ENCODE peak calls at places on chromosome 10, in six cellular contexts. One of them, this sample, is unnamed.

GRCh38 chr10:78648256-78648860 is 420.4 kb upstream of the ZMIZ1 start:
- DNase-seq in AML-193: no peak
- DNase-seq in stimulated activated CD8-positive, alpha-beta memory T cell treated with anti-CD3 and anti-CD28 coated beads, Interleukin-15, amount 100 ng/mL, for 24 hours: no peak
- DNase-seq in cardiac fibroblast: no peak
- DNase-seq in neural progenitor cell: no peak
- DNase-seq in MV-4-11: no peak
- DNase-seq in this sample: no peak

GRCh38 chr10:49174261-49174925 is 13.8 kb downstream of the TMEM273 start:
- DNase-seq in neural progenitor cell: no peak
- DNase-seq in AML-193: no peak
- DNase-seq in MV-4-11: no peak
- DNase-seq in stimulated activated CD8-positive, alpha-beta memory T cell treated with anti-CD3 and anti-CD28 coated beads, Interleukin-15, amount 100 ng/mL, for 24 hours: no peak
- DNase-seq in cardiac fibroblast: no peak
- DNase-seq in this sample: no peak

GRCh38 chr10:124625831-124626238 is 118.3 kb downstream of the FAM53B start:
- DNase-seq in cardiac fibroblast: no peak
- DNase-seq in MV-4-11: no peak
- DNase-seq in stimulated activated CD8-positive, alpha-beta memory T cell treated with anti-CD3 and anti-CD28 coated beads, Interleukin-15, amount 100 ng/mL, for 24 hours: no peak
- DNase-seq in AML-193: no peak
- DNase-seq in neural progenitor cell: no peak
- DNase-seq in this sample: no peak

GRCh38 chr10:53528974-53529373 is 756.4 kb upstream of the MBL2 start:
- DNase-seq in MV-4-11: no peak
- DNase-seq in neural progenitor cell: no peak
- DNase-seq in cardiac fibroblast: no peak
- DNase-seq in AML-193: no peak
- DNase-seq in stimulated activated CD8-positive, alpha-beta memory T cell treated with anti-CD3 and anti-CD28 coated beads, Interleukin-15, amount 100 ng/mL, for 24 hours: no peak
- DNase-seq in this sample: no peak

GRCh38 chr10:88505680-88506215 is 77.4 kb downstream of the RNLS start:
- DNase-seq in cardiac fibroblast: no peak
- DNase-seq in neural progenitor cell: no peak
- DNase-seq in stimulated activated CD8-positive, alpha-beta memory T cell treated with anti-CD3 and anti-CD28 coated beads, Interleukin-15, amount 100 ng/mL, for 24 hours: no peak
- DNase-seq in AML-193: no peak
- DNase-seq in MV-4-11: no peak
- DNase-seq in this sample: no peak

GRCh38 chr10:77016278-77016815 is 621.3 kb downstream of the KCNMA1 start:
- DNase-seq in AML-193: no peak
- DNase-seq in neural progenitor cell: no peak
- DNase-seq in cardiac fibroblast: no peak
- DNase-seq in stimulated activated CD8-positive, alpha-beta memory T cell treated with anti-CD3 and anti-CD28 coated beads, Interleukin-15, amount 100 ng/mL, for 24 hours: no peak
- DNase-seq in MV-4-11: no peak
- DNase-seq in this sample: no peak

GRCh38 chr10:113957013-113957412 is 86.7 kb upstream of the ADRB1 start:
- DNase-seq in neural progenitor cell: no peak
- DNase-seq in AML-193: no peak
- DNase-seq in MV-4-11: no peak
- DNase-seq in stimulated activated CD8-positive, alpha-beta memory T cell treated with anti-CD3 and anti-CD28 coated beads, Interleukin-15, amount 100 ng/mL, for 24 hours: no peak
- DNase-seq in cardiac fibroblast: peak
- DNase-seq in this sample: no peak

GRCh38 chr10:85638797-85639196 is 727.8 kb downstream of the GRID1 start:
- DNase-seq in neural progenitor cell: no peak
- DNase-seq in AML-193: no peak
- DNase-seq in MV-4-11: no peak
- DNase-seq in stimulated activated CD8-positive, alpha-beta memory T cell treated with anti-CD3 and anti-CD28 coated beads, Interleukin-15, amount 100 ng/mL, for 24 hours: no peak
- DNase-seq in cardiac fibroblast: no peak
- DNase-seq in this sample: no peak

GRCh38 chr10:86663046-86663345 is 5.3 kb upstream of the LDB3 start:
- DNase-seq in stimulated activated CD8-positive, alpha-beta memory T cell treated with anti-CD3 and anti-CD28 coated beads, Interleukin-15, amount 100 ng/mL, for 24 hours: no peak
- DNase-seq in MV-4-11: no peak
- DNase-seq in cardiac fibroblast: no peak
- DNase-seq in neural progenitor cell: no peak
- DNase-seq in AML-193: no peak
- DNase-seq in this sample: no peak

GRCh38 chr10:77741746-77742145 is 104.1 kb upstream of the KCNMA1 start:
- DNase-seq in MV-4-11: no peak
- DNase-seq in AML-193: no peak
- DNase-seq in cardiac fibroblast: peak
- DNase-seq in stimulated activated CD8-positive, alpha-beta memory T cell treated with anti-CD3 and anti-CD28 coated beads, Interleukin-15, amount 100 ng/mL, for 24 hours: no peak
- DNase-seq in neural progenitor cell: no peak
- DNase-seq in this sample: no peak

GRCh38 chr10:24465899-24466615 is 257.1 kb downstream of the KIAA1217 start:
- DNase-seq in MV-4-11: peak
- DNase-seq in AML-193: peak
- DNase-seq in cardiac fibroblast: peak
- DNase-seq in stimulated activated CD8-positive, alpha-beta memory T cell treated with anti-CD3 and anti-CD28 coated beads, Interleukin-15, amount 100 ng/mL, for 24 hours: no peak
- DNase-seq in neural progenitor cell: no peak
- DNase-seq in this sample: peak

GRCh38 chr10:13707156-13707881 is 120.6 kb downstream of the PRPF18 start:
- DNase-seq in neural progenitor cell: peak
- DNase-seq in stimulated activated CD8-positive, alpha-beta memory T cell treated with anti-CD3 and anti-CD28 coated beads, Interleukin-15, amount 100 ng/mL, for 24 hours: no peak
- DNase-seq in MV-4-11: peak
- DNase-seq in cardiac fibroblast: peak
- DNase-seq in AML-193: peak
- DNase-seq in this sample: peak

GRCh38 chr10:36559412-36559811 is 566.0 kb upstream of the ANKRD30A start:
- DNase-seq in AML-193: no peak
- DNase-seq in cardiac fibroblast: no peak
- DNase-seq in stimulated activated CD8-positive, alpha-beta memory T cell treated with anti-CD3 and anti-CD28 coated beads, Interleukin-15, amount 100 ng/mL, for 24 hours: no peak
- DNase-seq in MV-4-11: no peak
- DNase-seq in neural progenitor cell: no peak
- DNase-seq in this sample: no peak

GRCh38 chr10:33819206-33819605 is 484.7 kb upstream of the NRP1 start:
- DNase-seq in cardiac fibroblast: no peak
- DNase-seq in stimulated activated CD8-positive, alpha-beta memory T cell treated with anti-CD3 and anti-CD28 coated beads, Interleukin-15, amount 100 ng/mL, for 24 hours: no peak
- DNase-seq in neural progenitor cell: no peak
- DNase-seq in AML-193: no peak
- DNase-seq in MV-4-11: no peak
- DNase-seq in this sample: no peak

GRCh38 chr10:103153302-103153759 is 39.7 kb downstream of the NT5C2 start:
- DNase-seq in MV-4-11: no peak
- DNase-seq in neural progenitor cell: peak
- DNase-seq in AML-193: no peak
- DNase-seq in stimulated activated CD8-positive, alpha-beta memory T cell treated with anti-CD3 and anti-CD28 coated beads, Interleukin-15, amount 100 ng/mL, for 24 hours: no peak
- DNase-seq in cardiac fibroblast: peak
- DNase-seq in this sample: no peak

GRCh38 chr10:8874268-8874667 is 819.8 kb downstream of the GATA3 start:
- DNase-seq in cardiac fibroblast: no peak
- DNase-seq in AML-193: no peak
- DNase-seq in stimulated activated CD8-positive, alpha-beta memory T cell treated with anti-CD3 and anti-CD28 coated beads, Interleukin-15, amount 100 ng/mL, for 24 hours: no peak
- DNase-seq in MV-4-11: no peak
- DNase-seq in neural progenitor cell: no peak
- DNase-seq in this sample: no peak

GRCh38 chr10:22615819-22616499 is 98.4 kb downstream of the PIP4K2A start:
- DNase-seq in stimulated activated CD8-positive, alpha-beta memory T cell treated with anti-CD3 and anti-CD28 coated beads, Interleukin-15, amount 100 ng/mL, for 24 hours: no peak
- DNase-seq in neural progenitor cell: no peak
- DNase-seq in AML-193: peak
- DNase-seq in cardiac fibroblast: peak
- DNase-seq in MV-4-11: peak
- DNase-seq in this sample: peak

GRCh38 chr10:96188911-96189310 is 58.8 kb downstream of the ZNF518A start:
- DNase-seq in neural progenitor cell: no peak
- DNase-seq in AML-193: no peak
- DNase-seq in MV-4-11: no peak
- DNase-seq in cardiac fibroblast: peak
- DNase-seq in stimulated activated CD8-positive, alpha-beta memory T cell treated with anti-CD3 and anti-CD28 coated beads, Interleukin-15, amount 100 ng/mL, for 24 hours: no peak
- DNase-seq in this sample: no peak

GRCh38 chr10:119489572-119490326 is 52.8 kb downstream of the RGS10 start:
- DNase-seq in neural progenitor cell: peak
- DNase-seq in stimulated activated CD8-positive, alpha-beta memory T cell treated with anti-CD3 and anti-CD28 coated beads, Interleukin-15, amount 100 ng/mL, for 24 hours: peak
- DNase-seq in MV-4-11: peak
- DNase-seq in cardiac fibroblast: peak
- DNase-seq in AML-193: peak
- DNase-seq in this sample: peak

GRCh38 chr10:104318810-104319684 is 19.2 kb downstream of the ITPRIP start:
- DNase-seq in MV-4-11: no peak
- DNase-seq in neural progenitor cell: no peak
- DNase-seq in stimulated activated CD8-positive, alpha-beta memory T cell treated with anti-CD3 and anti-CD28 coated beads, Interleukin-15, amount 100 ng/mL, for 24 hours: no peak
- DNase-seq in AML-193: no peak
- DNase-seq in cardiac fibroblast: peak
- DNase-seq in this sample: no peak

GRCh38 chr10:35237766-35238512 is 98.4 kb upstream of the CCNY start:
- DNase-seq in neural progenitor cell: no peak
- DNase-seq in AML-193: no peak
- DNase-seq in cardiac fibroblast: no peak
- DNase-seq in stimulated activated CD8-positive, alpha-beta memory T cell treated with anti-CD3 and anti-CD28 coated beads, Interleukin-15, amount 100 ng/mL, for 24 hours: no peak
- DNase-seq in MV-4-11: no peak
- DNase-seq in this sample: no peak

GRCh38 chr10:79392020-79392398 is 44.7 kb downstream of the PPIF start:
- DNase-seq in AML-193: no peak
- DNase-seq in cardiac fibroblast: no peak
- DNase-seq in MV-4-11: no peak
- DNase-seq in neural progenitor cell: no peak
- DNase-seq in stimulated activated CD8-positive, alpha-beta memory T cell treated with anti-CD3 and anti-CD28 coated beads, Interleukin-15, amount 100 ng/mL, for 24 hours: no peak
- DNase-seq in this sample: no peak

GRCh38 chr10:103892181-103892580 is 25.8 kb downstream of the STN1 start:
- DNase-seq in MV-4-11: no peak
- DNase-seq in stimulated activated CD8-positive, alpha-beta memory T cell treated with anti-CD3 and anti-CD28 coated beads, Interleukin-15, amount 100 ng/mL, for 24 hours: no peak
- DNase-seq in AML-193: no peak
- DNase-seq in cardiac fibroblast: no peak
- DNase-seq in neural progenitor cell: no peak
- DNase-seq in this sample: no peak

GRCh38 chr10:13839430-13839986 is 252.7 kb downstream of the PRPF18 start:
- DNase-seq in cardiac fibroblast: peak
- DNase-seq in AML-193: no peak
- DNase-seq in MV-4-11: no peak
- DNase-seq in neural progenitor cell: no peak
- DNase-seq in stimulated activated CD8-positive, alpha-beta memory T cell treated with anti-CD3 and anti-CD28 coated beads, Interleukin-15, amount 100 ng/mL, for 24 hours: no peak
- DNase-seq in this sample: no peak

GRCh38 chr10:5476918-5477525 is 22.3 kb downstream of the CALML5 start:
- DNase-seq in neural progenitor cell: peak
- DNase-seq in MV-4-11: no peak
- DNase-seq in cardiac fibroblast: no peak
- DNase-seq in stimulated activated CD8-positive, alpha-beta memory T cell treated with anti-CD3 and anti-CD28 coated beads, Interleukin-15, amount 100 ng/mL, for 24 hours: no peak
- DNase-seq in AML-193: no peak
- DNase-seq in this sample: no peak

GRCh38 chr10:86368046-86368445 is 1.5 kb upstream of the GRID1 start:
- DNase-seq in MV-4-11: no peak
- DNase-seq in neural progenitor cell: no peak
- DNase-seq in stimulated activated CD8-positive, alpha-beta memory T cell treated with anti-CD3 and anti-CD28 coated beads, Interleukin-15, amount 100 ng/mL, for 24 hours: no peak
- DNase-seq in cardiac fibroblast: no peak
- DNase-seq in AML-193: no peak
- DNase-seq in this sample: no peak

GRCh38 chr10:128150045-128150493 is 23.8 kb upstream of the MKI67 start:
- DNase-seq in MV-4-11: peak
- DNase-seq in neural progenitor cell: peak
- DNase-seq in stimulated activated CD8-positive, alpha-beta memory T cell treated with anti-CD3 and anti-CD28 coated beads, Interleukin-15, amount 100 ng/mL, for 24 hours: peak
- DNase-seq in AML-193: peak
- DNase-seq in cardiac fibroblast: peak
- DNase-seq in this sample: peak

GRCh38 chr10:70940834-70941568 is 52.6 kb upstream of the PCBD1 start:
- DNase-seq in stimulated activated CD8-positive, alpha-beta memory T cell treated with anti-CD3 and anti-CD28 coated beads, Interleukin-15, amount 100 ng/mL, for 24 hours: no peak
- DNase-seq in AML-193: no peak
- DNase-seq in neural progenitor cell: no peak
- DNase-seq in cardiac fibroblast: peak
- DNase-seq in MV-4-11: no peak
- DNase-seq in this sample: no peak

This sample was measured in NB4.